ENCODE peak calls at places on chromosome 15, in seven cellular contexts. P is heart right ventricle, C is psoas muscle, B is GM23248, V is hepatocyte, A is lung, F is H9. W is an unnamed sample. For H3K4me1, the result is how much of the 10 kb centered on the place peaks cover.

GRCh38 chr15:43187544-43188155 is 2.4 kb downstream of the CCNDBP1 start:
- DNase-seq in P (no peak), C (no peak), B (peak), V (peak), A (no peak), F (no peak), W (no peak)

GRCh38 chr15:27541581-27541980 is 557.5 kb downstream of the OCA2 start:
- DNase-seq in P (no peak), C (no peak), B (no peak), V (no peak), A (no peak), F (no peak), W (no peak)

GRCh38 chr15:63015618-63016017 is 26.9 kb upstream of the TPM1 start:
- DNase-seq in P (peak), C (peak), B (peak), V (no peak), A (no peak), F (no peak), W (peak)

GRCh38 chr15:27170866-27171265 is 199.9 kb downstream of the GABRG3 start:
- DNase-seq in P (no peak), C (no peak), B (no peak), V (no peak), A (no peak), F (no peak), W (no peak)

GRCh38 chr15:63495780-63496179 is 8.6 kb upstream of the USP3 start:
- DNase-seq in P (no peak), C (no peak), B (no peak), V (no peak), A (no peak), F (no peak), W (no peak)

GRCh38 chr15:71485094-71485693 is 325.2 kb upstream of the NR2E3 start:
- DNase-seq in P (no peak), C (no peak), B (no peak), V (no peak), A (no peak), F (no peak), W (no peak)

GRCh38 chr15:51751687-51752683 is 588 bp downstream of the TMOD2 start:
- DNase-seq in P (peak), C (peak), B (peak), V (peak), A (peak), F (peak), W (no peak)

GRCh38 chr15:44101944-44102343 is 93.1 kb downstream of the FRMD5 start:
- DNase-seq in P (no peak), C (no peak), B (peak), V (no peak), A (no peak), F (no peak), W (no peak)

GRCh38 chr15:28989239-28989830 is 103.6 kb downstream of the APBA2 start:
- DNase-seq in P (no peak), C (no peak), B (no peak), V (no peak), A (no peak), F (peak), W (no peak)

GRCh38 chr15:53833134-53833624 is 73.7 kb upstream of the WDR72 start:
- DNase-seq in P (peak), C (no peak), B (peak), V (peak), A (no peak), F (no peak), W (no peak)

GRCh38 chr15:59401810-59402569 is 29.3 kb upstream of the MYO1E start:
- DNase-seq in P (no peak), C (no peak), B (no peak), V (no peak), A (no peak), F (no peak), W (no peak)

GRCh38 chr15:95549168-95549738 is 781.2 kb upstream of the NR2F2 start:
- DNase-seq in P (no peak), C (no peak), B (no peak), V (no peak), A (no peak), F (no peak), W (no peak)

GRCh38 chr15:63986751-63987341 is 59.4 kb downstream of the DAPK2 start:
- DNase-seq in P (no peak), C (no peak), B (peak), V (no peak), A (no peak), F (no peak), W (no peak)

GRCh38 chr15:59689626-59690236 is 611 bp upstream of the BNIP2 start:
- DNase-seq in P (peak), C (peak), B (peak), V (peak), A (peak), F (peak), W (peak)

GRCh38 chr15:77865106-77865630 is 212.3 kb downstream of the TBC1D2B start:
- DNase-seq in P (no peak), C (no peak), B (no peak), V (no peak), A (no peak), F (peak), W (no peak)
- H3K27ac ChIP-seq in P (no peak), C (no peak), B (no peak), V (no peak), A (no peak), F (no peak), W (no peak)

GRCh38 chr15:81302605-81303204 is 21.2 kb downstream of the STARD5 start:
- DNase-seq in P (no peak), C (no peak), B (no peak), V (no peak), A (no peak), F (no peak), W (no peak)
- H3K4me1 ChIP-seq in P (under half), C (under half), B (under half), V (under half), A (under half), F (under half), W (under half)

DNA sequence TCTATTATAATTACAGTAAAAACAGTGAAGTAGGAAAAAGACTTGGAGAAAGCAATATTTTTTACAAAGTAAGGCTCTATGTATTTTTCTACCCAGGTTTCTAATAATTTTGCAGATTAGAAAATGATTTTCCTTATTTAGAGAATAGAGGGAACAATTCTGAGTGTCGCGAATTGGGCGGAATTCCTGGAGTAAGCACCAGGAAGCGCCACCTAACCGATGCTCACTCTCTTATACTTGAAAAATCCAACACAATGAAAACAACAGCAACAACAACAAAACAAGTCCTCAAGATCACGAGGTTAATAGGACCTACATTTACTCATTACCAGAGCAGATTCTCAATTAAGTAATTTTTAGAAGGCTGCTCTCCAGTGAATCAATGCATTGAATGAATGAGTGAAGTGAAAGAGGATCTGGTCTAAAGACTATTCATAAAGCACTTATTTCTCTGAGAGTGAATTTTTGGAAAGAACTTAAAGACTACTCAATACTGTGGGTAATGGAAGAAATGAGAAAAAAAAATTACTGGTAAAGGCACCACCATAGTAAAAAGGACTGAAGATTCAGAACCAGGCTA is 158.0 kb downstream of the MEIS2 start:
- DNase-seq in P (no peak), C (no peak), B (no peak), V (no peak), A (no peak), F (no peak), W (no peak)
- H3K27ac ChIP-seq in P (no peak), C (no peak), B (no peak), V (no peak), A (no peak), F (no peak), W (no peak)

GRCh38 chr15:40327338-40327917 is 3.9 kb downstream of the INAFM2 start:
- DNase-seq in P (no peak), C (no peak), B (no peak), V (no peak), A (no peak), F (no peak), W (no peak)
- H3K4me1 ChIP-seq in P (half or more), C (under half), B (under half), V (under half), A (under half), F (under half), W (half or more)

GRCh38 chr15:92290359-92290992 is 103.2 kb upstream of the ST8SIA2 start:
- DNase-seq in P (no peak), C (no peak), B (no peak), V (no peak), A (no peak), F (no peak), W (no peak)
- H3K27ac ChIP-seq in P (no peak), C (no peak), B (no peak), V (no peak), A (no peak), F (no peak), W (no peak)

GRCh38 chr15:100863406-100864198 is 16.0 kb upstream of the ALDH1A3 start:
- DNase-seq in P (peak), C (peak), B (peak), V (no peak), A (no peak), F (no peak), W (peak)
- H3K4me1 ChIP-seq in P (under half), C (under half), B (under half), V (under half), A (under half), F (under half), W (under half)

DNA sequence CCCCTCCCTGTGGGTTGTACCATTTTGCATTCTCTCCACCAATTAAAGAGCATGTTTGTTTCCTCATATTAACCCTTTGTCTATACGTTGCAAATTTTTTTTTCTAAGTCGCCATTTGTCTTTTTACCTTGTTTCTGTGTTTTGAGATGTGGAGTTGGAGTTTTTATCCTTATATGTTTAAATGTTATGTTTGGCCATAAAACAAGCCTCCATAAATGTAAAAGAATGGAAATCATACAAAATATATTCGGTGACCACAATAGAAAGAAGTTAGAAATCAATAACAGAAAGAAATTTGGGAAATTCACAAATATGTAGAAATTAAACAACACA is 29.2 kb downstream of the LRRK1 start:
- DNase-seq in P (no peak), C (no peak), B (no peak), V (no peak), A (no peak), F (no peak), W (no peak)
- H3K27ac ChIP-seq in P (no peak), C (no peak), B (no peak), V (no peak), A (no peak), F (no peak), W (no peak)